ENCODE peak calls at places on chromosome 10, in eight cellular contexts. One of them, this sample, is unnamed.

GRCh38 chr10:91164520-91165065 is 55.9 kb upstream of the PCGF5 start:
- DNase-seq in HepG2: no peak
- DNase-seq in adrenal gland: no peak
- DNase-seq in CD8-positive, alpha-beta T cell: no peak
- DNase-seq in MM.1S: no peak
- DNase-seq in heart right ventricle: no peak
- DNase-seq in uterus: no peak
- DNase-seq in pancreas: no peak
- DNase-seq in this sample: no peak

GRCh38 chr10:1047937-1048336 is 982 bp downstream of the IDI1 start:
- DNase-seq in MM.1S: peak; percentile 14
- DNase-seq in heart right ventricle: no peak
- DNase-seq in pancreas: no peak
- DNase-seq in uterus: no peak
- DNase-seq in HepG2: no peak
- DNase-seq in CD8-positive, alpha-beta T cell: no peak
- DNase-seq in adrenal gland: no peak
- DNase-seq in this sample: no peak

GRCh38 chr10:124736491-124737136 is 7.6 kb downstream of the FAM53B start:
- DNase-seq in MM.1S: no peak
- DNase-seq in CD8-positive, alpha-beta T cell: no peak
- DNase-seq in HepG2: peak; percentile 32
- DNase-seq in uterus: peak; percentile 86
- DNase-seq in pancreas: peak; percentile 90
- DNase-seq in heart right ventricle: peak; percentile 87
- DNase-seq in adrenal gland: peak; percentile 92
- DNase-seq in this sample: no peak

GRCh38 chr10:85377009-85377408 is 989.6 kb downstream of the GRID1 start:
- DNase-seq in CD8-positive, alpha-beta T cell: no peak
- DNase-seq in MM.1S: no peak
- DNase-seq in heart right ventricle: no peak
- DNase-seq in adrenal gland: no peak
- DNase-seq in pancreas: no peak
- DNase-seq in HepG2: no peak
- DNase-seq in uterus: no peak
- DNase-seq in this sample: no peak

GRCh38 chr10:17352583-17352982 is 101.8 kb downstream of the ST8SIA6 start:
- DNase-seq in pancreas: no peak
- DNase-seq in HepG2: no peak
- DNase-seq in MM.1S: no peak
- DNase-seq in uterus: no peak
- DNase-seq in CD8-positive, alpha-beta T cell: no peak
- DNase-seq in heart right ventricle: no peak
- DNase-seq in adrenal gland: no peak
- DNase-seq in this sample: no peak

GRCh38 chr10:69089638-69090599 is 2.0 kb downstream of the SRGN start:
- DNase-seq in adrenal gland: no peak
- DNase-seq in MM.1S: peak; percentile 82
- DNase-seq in HepG2: no peak
- DNase-seq in heart right ventricle: peak; percentile 44
- DNase-seq in CD8-positive, alpha-beta T cell: peak; percentile 51
- DNase-seq in pancreas: no peak
- DNase-seq in uterus: peak; percentile 32
- DNase-seq in this sample: no peak

GRCh38 chr10:96285331-96285752 is 14.0 kb upstream of the BLNK start:
- DNase-seq in uterus: no peak
- DNase-seq in pancreas: no peak
- DNase-seq in adrenal gland: no peak
- DNase-seq in MM.1S: no peak
- DNase-seq in heart right ventricle: no peak
- DNase-seq in CD8-positive, alpha-beta T cell: no peak
- DNase-seq in HepG2: no peak
- DNase-seq in this sample: no peak

GRCh38 chr10:69057261-69057950 is 30.5 kb upstream of the SRGN start:
- DNase-seq in uterus: no peak
- DNase-seq in adrenal gland: no peak
- DNase-seq in pancreas: no peak
- DNase-seq in MM.1S: no peak
- DNase-seq in HepG2: peak; percentile 27
- DNase-seq in heart right ventricle: peak; percentile 57
- DNase-seq in CD8-positive, alpha-beta T cell: no peak
- DNase-seq in this sample: peak; percentile 92

GRCh38 chr10:79069325-79070090 is 742 bp downstream of the ZMIZ1 start:
- DNase-seq in HepG2: no peak
- DNase-seq in heart right ventricle: peak; percentile 67
- DNase-seq in uterus: no peak
- DNase-seq in CD8-positive, alpha-beta T cell: peak; percentile 33
- DNase-seq in adrenal gland: peak; percentile 67
- DNase-seq in pancreas: peak; percentile 85
- DNase-seq in MM.1S: peak; percentile 47
- DNase-seq in this sample: no peak

GRCh38 chr10:60615551-60615950 is 162.7 kb upstream of the CDK1 start:
- DNase-seq in HepG2: no peak
- DNase-seq in MM.1S: no peak
- DNase-seq in heart right ventricle: no peak
- DNase-seq in adrenal gland: no peak
- DNase-seq in pancreas: no peak
- DNase-seq in CD8-positive, alpha-beta T cell: no peak
- DNase-seq in uterus: no peak
- DNase-seq in this sample: no peak

GRCh38 chr10:122530177-122530576 is 30.4 kb upstream of the DMBT1 start:
- DNase-seq in pancreas: no peak
- DNase-seq in uterus: peak; percentile 50
- DNase-seq in adrenal gland: no peak
- DNase-seq in HepG2: no peak
- DNase-seq in CD8-positive, alpha-beta T cell: no peak
- DNase-seq in heart right ventricle: peak; percentile 37
- DNase-seq in MM.1S: no peak
- DNase-seq in this sample: no peak

GRCh38 chr10:24930427-24930826 is 22.0 kb downstream of the PRTFDC1 start:
- DNase-seq in heart right ventricle: no peak
- DNase-seq in pancreas: no peak
- DNase-seq in uterus: no peak
- DNase-seq in HepG2: no peak
- DNase-seq in CD8-positive, alpha-beta T cell: no peak
- DNase-seq in adrenal gland: no peak
- DNase-seq in MM.1S: no peak
- DNase-seq in this sample: no peak

GRCh38 chr10:1243486-1244182 is 187.4 kb downstream of the WDR37 start:
- DNase-seq in CD8-positive, alpha-beta T cell: no peak
- DNase-seq in heart right ventricle: no peak
- DNase-seq in pancreas: peak; percentile 50
- DNase-seq in MM.1S: no peak
- DNase-seq in uterus: no peak
- DNase-seq in HepG2: no peak
- DNase-seq in adrenal gland: no peak
- DNase-seq in this sample: no peak

GRCh38 chr10:79324032-79324695 is 23.1 kb upstream of the PPIF start:
- DNase-seq in HepG2: no peak
- DNase-seq in adrenal gland: no peak
- DNase-seq in heart right ventricle: no peak
- DNase-seq in CD8-positive, alpha-beta T cell: no peak
- DNase-seq in MM.1S: no peak
- DNase-seq in pancreas: no peak
- DNase-seq in uterus: no peak
- DNase-seq in this sample: no peak

GRCh38 chr10:65358565-65358964 is 1567.3 kb upstream of the LRRTM3 start:
- DNase-seq in MM.1S: peak; percentile 43
- DNase-seq in uterus: no peak
- DNase-seq in HepG2: peak; percentile 13
- DNase-seq in adrenal gland: no peak
- DNase-seq in heart right ventricle: no peak
- DNase-seq in CD8-positive, alpha-beta T cell: no peak
- DNase-seq in pancreas: no peak
- DNase-seq in this sample: no peak

GRCh38 chr10:119031496-119032059 is 2.1 kb downstream of the NANOS1 start:
- DNase-seq in MM.1S: peak; percentile 12
- DNase-seq in HepG2: no peak
- DNase-seq in CD8-positive, alpha-beta T cell: no peak
- DNase-seq in heart right ventricle: no peak
- DNase-seq in adrenal gland: no peak
- DNase-seq in uterus: no peak
- DNase-seq in pancreas: no peak
- DNase-seq in this sample: no peak

DNA sequence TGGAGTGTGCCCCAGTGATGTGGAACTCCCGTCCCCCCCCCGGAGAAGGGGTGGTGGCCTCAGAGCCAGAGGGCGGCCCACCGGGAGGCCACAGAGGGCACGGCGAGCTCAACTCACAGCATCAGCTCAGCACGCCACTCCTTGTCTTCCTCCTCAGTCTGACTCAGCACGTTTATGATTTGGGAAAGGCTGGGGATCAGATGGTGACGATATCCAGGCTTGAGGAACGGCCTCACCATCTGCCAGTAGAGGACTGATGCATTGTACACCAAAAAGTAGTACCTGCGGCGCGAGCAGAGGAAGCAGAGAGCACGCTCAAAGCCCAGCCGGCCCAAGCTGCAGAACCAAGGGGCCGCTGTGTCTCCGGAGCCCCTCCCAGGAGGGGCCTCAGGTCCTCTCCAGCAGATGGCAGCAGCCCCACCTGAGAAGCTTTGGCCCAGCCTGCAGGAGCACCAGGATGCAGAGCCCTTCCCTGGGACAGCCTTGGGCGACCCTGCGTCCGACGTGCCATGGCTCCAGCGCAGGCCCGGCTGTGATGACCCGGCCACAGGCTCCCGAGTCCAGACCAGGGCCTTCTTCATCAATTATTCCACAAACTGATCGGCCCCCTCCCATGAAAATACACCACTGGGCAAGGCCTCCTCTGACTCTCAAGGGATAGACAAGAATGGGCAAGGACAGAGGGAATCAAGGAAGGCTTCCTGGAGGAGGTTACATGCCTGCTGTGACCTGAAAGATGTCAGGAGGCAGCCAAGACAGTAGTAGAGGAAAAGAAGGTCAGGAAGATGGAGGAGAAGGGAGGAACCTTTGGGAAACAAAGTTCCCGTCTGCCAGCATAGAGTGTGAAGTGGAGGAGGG is 3.7 kb downstream of the CFAP46 start:
- DNase-seq in CD8-positive, alpha-beta T cell: no peak
- DNase-seq in pancreas: peak; percentile 50
- DNase-seq in MM.1S: no peak
- DNase-seq in adrenal gland: no peak
- DNase-seq in uterus: no peak
- DNase-seq in HepG2: peak; percentile 29
- DNase-seq in heart right ventricle: no peak
- DNase-seq in this sample: peak; percentile 13
- H3K27me3 ChIP-seq in CD8-positive, alpha-beta T cell: peaks cover 9% of the 10 kb centered on the region
- H3K27me3 ChIP-seq in pancreas: no peaks in the 10 kb centered on the region
- H3K27me3 ChIP-seq in MM.1S: peaks cover 70% of the 10 kb centered on the region
- H3K27me3 ChIP-seq in adrenal gland: peaks cover 40% of the 10 kb centered on the region
- H3K27me3 ChIP-seq in uterus: no peaks in the 10 kb centered on the region
- H3K27me3 ChIP-seq in HepG2: peaks cover 35% of the 10 kb centered on the region
- H3K27me3 ChIP-seq in heart right ventricle: peaks cover 42% of the 10 kb centered on the region
- H3K27me3 ChIP-seq in this sample: peaks cover 22% of the 10 kb centered on the region

GRCh38 chr10:89245802-89246201 is 5.8 kb downstream of the LIPA start:
- DNase-seq in adrenal gland: no peak
- DNase-seq in heart right ventricle: no peak
- DNase-seq in HepG2: no peak
- DNase-seq in MM.1S: no peak
- DNase-seq in CD8-positive, alpha-beta T cell: no peak
- DNase-seq in uterus: no peak
- DNase-seq in pancreas: no peak
- DNase-seq in this sample: no peak
- TF ChIP-seq CTCF in adrenal gland: no peak
- TF ChIP-seq CTCF in heart right ventricle: no peak
- TF ChIP-seq CTCF in HepG2: no peak
- TF ChIP-seq CTCF in MM.1S: no peak
- TF ChIP-seq CTCF in CD8-positive, alpha-beta T cell: no peak
- TF ChIP-seq CTCF in uterus: no peak
- TF ChIP-seq CTCF in pancreas: no peak
- TF ChIP-seq CTCF in this sample: no peak

GRCh38 chr10:99523251-99523773 is 9.4 kb upstream of the NKX2-3 start:
- DNase-seq in uterus: no peak
- DNase-seq in heart right ventricle: no peak
- DNase-seq in MM.1S: no peak
- DNase-seq in pancreas: no peak
- DNase-seq in HepG2: no peak
- DNase-seq in CD8-positive, alpha-beta T cell: no peak
- DNase-seq in adrenal gland: no peak
- DNase-seq in this sample: no peak
- H3K27me3 ChIP-seq in uterus: peaks cover 17% of the 10 kb centered on the region
- H3K27me3 ChIP-seq in heart right ventricle: peaks cover 100% of the 10 kb centered on the region
- H3K27me3 ChIP-seq in MM.1S: peaks cover 12% of the 10 kb centered on the region
- H3K27me3 ChIP-seq in pancreas: peaks cover 5% of the 10 kb centered on the region
- H3K27me3 ChIP-seq in HepG2: peaks cover 85% of the 10 kb centered on the region
- H3K27me3 ChIP-seq in CD8-positive, alpha-beta T cell: peaks cover 25% of the 10 kb centered on the region
- H3K27me3 ChIP-seq in adrenal gland: peaks cover 94% of the 10 kb centered on the region
- H3K27me3 ChIP-seq in this sample: peaks cover 22% of the 10 kb centered on the region

GRCh38 chr10:50614444-50615137 is 9.2 kb downstream of the SGMS1 start:
- DNase-seq in pancreas: no peak
- DNase-seq in CD8-positive, alpha-beta T cell: no peak
- DNase-seq in heart right ventricle: no peak
- DNase-seq in uterus: no peak
- DNase-seq in adrenal gland: no peak
- DNase-seq in HepG2: peak; percentile 53
- DNase-seq in MM.1S: peak; percentile 46
- DNase-seq in this sample: no peak
- TF ChIP-seq CTCF in pancreas: peak; percentile 35
- TF ChIP-seq CTCF in CD8-positive, alpha-beta T cell: peak; percentile 45
- TF ChIP-seq CTCF in heart right ventricle: no peak
- TF ChIP-seq CTCF in uterus: no peak
- TF ChIP-seq CTCF in adrenal gland: no peak
- TF ChIP-seq CTCF in HepG2: peak; percentile 34
- TF ChIP-seq CTCF in MM.1S: peak; percentile 41
- TF ChIP-seq CTCF in this sample: no peak

This sample was measured in HL-60.